ENCODE peak calls at places on chromosomes 11 and 22, in seven cellular contexts. P, Z, Y, W, O, D and I are unnamed samples.

GRCh38 chr11:64355078-64355940 is 3.7 kb upstream of the RPS6KA4 start:
- DNase-seq in Y (peak; percentile 93), P (no peak), Z (peak; percentile 87), D (peak; percentile 85), W (peak; percentile 72), O (peak; percentile 67), I (peak; percentile 92)

GRCh38 chr11:9943346-9944110 is 279.7 kb downstream of the SWAP70 start:
- DNase-seq in D (peak; percentile 98), Z (no peak), Y (no peak), P (no peak), O (peak; percentile 97), W (no peak), I (no peak)

GRCh38 chr22:45475876-45476514 is 26.7 kb upstream of the FBLN1 start:
- DNase-seq in Y (no peak), Z (no peak), P (no peak), W (no peak), O (no peak), D (no peak), I (no peak)

GRCh38 chr11:110513521-110514450 is 84.0 kb downstream of the FDX1 start:
- DNase-seq in Z (no peak), D (no peak), W (no peak), Y (peak; percentile 20), O (no peak), P (no peak), I (no peak)

GRCh38 chr11:114226283-114226859 is 69.8 kb upstream of the NNMT start:
- DNase-seq in O (no peak), P (no peak), D (no peak), W (no peak), Y (no peak), Z (no peak), I (no peak)

GRCh38 chr22:20656902-20657836 is 116.7 kb upstream of the SERPIND1 start:
- DNase-seq in O (peak; percentile 13), Z (no peak), Y (no peak), W (no peak), D (peak; percentile 7), P (no peak), I (no peak)

GRCh38 chr11:65487467-65488272 is 11.2 kb upstream of the MALAT1 start:
- DNase-seq in W (peak; percentile 99), Z (peak; percentile 99), O (peak; percentile 100), P (no peak), D (peak; percentile 100), Y (peak; percentile 100), I (peak; percentile 100)

GRCh38 chr11:3346587-3346986 is 32.4 kb downstream of the ZNF195 start:
- DNase-seq in Y (no peak), Z (no peak), D (no peak), W (no peak), O (no peak), P (no peak), I (no peak)

GRCh38 chr11:12154871-12155668 is 44.7 kb downstream of the MICAL2 start:
- DNase-seq in O (no peak), Y (no peak), D (no peak), Z (no peak), W (no peak), P (no peak), I (no peak)

GRCh38 chr22:24583972-24584790 is 8.7 kb downstream of the LRRC75B start:
- DNase-seq in Z (no peak), D (no peak), Y (no peak), O (no peak), P (no peak), W (no peak), I (no peak)

GRCh38 chr22:20442485-20443284 is 5.1 kb upstream of the SCARF2 start:
- DNase-seq in O (no peak), D (no peak), W (no peak), Z (no peak), P (no peak), Y (no peak), I (no peak)

GRCh38 chr11:123173040-123173855 is 21.8 kb downstream of the CLMP start:
- DNase-seq in Y (peak; percentile 93), D (peak; percentile 98), P (no peak), O (peak; percentile 99), W (no peak), Z (no peak), I (no peak)

GRCh38 chr22:30453731-30454510 is 17.9 kb downstream of the SEC14L3 start:
- DNase-seq in D (peak; percentile 13), Z (no peak), O (peak; percentile 37), Y (peak; percentile 8), W (no peak), P (no peak), I (no peak)

GRCh38 chr11:850777-851762 is 8.4 kb downstream of the TSPAN4 start:
- DNase-seq in D (no peak), O (no peak), Y (no peak), P (no peak), W (no peak), Z (no peak), I (no peak)

GRCh38 chr22:47452184-47452583 is 689.7 kb downstream of the TBC1D22A start:
- DNase-seq in D (no peak), O (no peak), P (no peak), Y (no peak), Z (no peak), W (no peak), I (no peak)

GRCh38 chr11:78256962-78257361 is 68.2 kb downstream of the USP35 start:
- DNase-seq in Y (peak; percentile 69), D (peak; percentile 91), W (no peak), O (peak; percentile 97), P (no peak), Z (peak; percentile 88), I (peak; percentile 91)

GRCh38 chr22:42617155-42617983 is 2.7 kb upstream of the POLDIP3 start:
- DNase-seq in P (no peak), D (no peak), W (no peak), Y (no peak), Z (no peak), O (no peak), I (no peak)

GRCh38 chr22:17781319-17782031 is 7.2 kb upstream of the BID start:
- DNase-seq in W (no peak), D (peak; percentile 96), Y (peak; percentile 89), Z (no peak), O (peak; percentile 93), P (peak; percentile 76), I (peak; percentile 82)

GRCh38 chr11:71420455-71421241 is 27.5 kb downstream of the DHCR7 start:
- DNase-seq in Z (no peak), P (no peak), D (peak; percentile 70), O (peak; percentile 48), Y (peak; percentile 61), W (peak; percentile 59), I (no peak)

GRCh38 chr22:50236731-50237409 is 8.0 kb downstream of the TUBGCP6 start:
- DNase-seq in W (no peak), O (peak; percentile 27), Y (peak; percentile 45), D (peak; percentile 45), P (no peak), Z (no peak), I (peak; percentile 55)

GRCh38 chr11:20754957-20755356 is 85.6 kb downstream of the NELL1 start:
- DNase-seq in P (no peak), O (no peak), W (peak; percentile 24), Z (no peak), D (no peak), Y (no peak), I (no peak)

GRCh38 chr22:42277988-42278776 is 7.7 kb upstream of the TCF20 start:
- DNase-seq in W (no peak), Y (peak; percentile 52), D (peak; percentile 11), P (no peak), Z (no peak), O (no peak), I (peak; percentile 81)

GRCh38 chr11:84564180-84564866 is 1062.8 kb downstream of the DLG2 start:
- DNase-seq in D (peak; percentile 75), W (peak; percentile 33), O (peak; percentile 38), Y (peak; percentile 62), P (peak; percentile 6), Z (no peak), I (no peak)

GRCh38 chr11:61098778-61099177 is 3.5 kb upstream of the CD5 start:
- DNase-seq in O (no peak), P (no peak), Z (no peak), Y (no peak), W (no peak), D (no peak), I (no peak)